ENCODE peak calls at places on chromosome 5, in ten cellular contexts. One of them, this sample, is unnamed.

GRCh38 chr5:72649449-72649848 is 142.2 kb upstream of the ZNF366 start:
- DNase-seq in Caco-2: no peak
- DNase-seq in SK-N-SH: no peak
- DNase-seq in heart right ventricle: no peak
- DNase-seq in CD4-positive, CD25-positive, alpha-beta regulatory T cell: no peak
- DNase-seq in heart left ventricle: no peak
- DNase-seq in AG04450: no peak
- DNase-seq in uterus: peak; percentile 33
- DNase-seq in right atrium auricular region: no peak
- DNase-seq in IMR-90: peak; percentile 51
- DNase-seq in this sample: no peak

GRCh38 chr5:61630908-61631307 is 298.9 kb downstream of the ZSWIM6 start:
- DNase-seq in AG04450: no peak
- DNase-seq in heart left ventricle: no peak
- DNase-seq in heart right ventricle: no peak
- DNase-seq in Caco-2: no peak
- DNase-seq in SK-N-SH: no peak
- DNase-seq in uterus: no peak
- DNase-seq in CD4-positive, CD25-positive, alpha-beta regulatory T cell: no peak
- DNase-seq in right atrium auricular region: no peak
- DNase-seq in IMR-90: no peak
- DNase-seq in this sample: no peak

GRCh38 chr5:133977161-133977787 is 8.8 kb upstream of the C5orf15 start:
- DNase-seq in heart left ventricle: no peak
- DNase-seq in Caco-2: no peak
- DNase-seq in IMR-90: peak; percentile 39
- DNase-seq in AG04450: no peak
- DNase-seq in uterus: no peak
- DNase-seq in CD4-positive, CD25-positive, alpha-beta regulatory T cell: no peak
- DNase-seq in SK-N-SH: no peak
- DNase-seq in right atrium auricular region: no peak
- DNase-seq in heart right ventricle: no peak
- DNase-seq in this sample: no peak

GRCh38 chr5:137598341-137598740 is 99.2 kb upstream of the SPOCK1 start:
- DNase-seq in CD4-positive, CD25-positive, alpha-beta regulatory T cell: no peak
- DNase-seq in AG04450: no peak
- DNase-seq in Caco-2: no peak
- DNase-seq in uterus: no peak
- DNase-seq in SK-N-SH: no peak
- DNase-seq in IMR-90: no peak
- DNase-seq in right atrium auricular region: no peak
- DNase-seq in heart right ventricle: no peak
- DNase-seq in heart left ventricle: no peak
- DNase-seq in this sample: no peak

GRCh38 chr5:120436996-120437395 is 27.1 kb upstream of the PRR16 start:
- DNase-seq in IMR-90: peak; percentile 49
- DNase-seq in CD4-positive, CD25-positive, alpha-beta regulatory T cell: no peak
- DNase-seq in SK-N-SH: no peak
- DNase-seq in Caco-2: no peak
- DNase-seq in heart right ventricle: no peak
- DNase-seq in heart left ventricle: no peak
- DNase-seq in AG04450: no peak
- DNase-seq in uterus: no peak
- DNase-seq in right atrium auricular region: no peak
- DNase-seq in this sample: no peak

GRCh38 chr5:89342106-89342876 is 459.3 kb upstream of the MEF2C start:
- DNase-seq in SK-N-SH: no peak
- DNase-seq in Caco-2: no peak
- DNase-seq in IMR-90: peak; percentile 86
- DNase-seq in uterus: no peak
- DNase-seq in heart right ventricle: no peak
- DNase-seq in heart left ventricle: no peak
- DNase-seq in AG04450: peak; percentile 59
- DNase-seq in CD4-positive, CD25-positive, alpha-beta regulatory T cell: no peak
- DNase-seq in right atrium auricular region: no peak
- DNase-seq in this sample: peak; percentile 83

GRCh38 chr5:73096239-73096575 is 24.2 kb upstream of the TMEM171 start:
- DNase-seq in IMR-90: no peak
- DNase-seq in heart right ventricle: no peak
- DNase-seq in SK-N-SH: no peak
- DNase-seq in CD4-positive, CD25-positive, alpha-beta regulatory T cell: no peak
- DNase-seq in heart left ventricle: no peak
- DNase-seq in right atrium auricular region: no peak
- DNase-seq in uterus: no peak
- DNase-seq in AG04450: no peak
- DNase-seq in Caco-2: no peak
- DNase-seq in this sample: no peak

GRCh38 chr5:177473461-177473991 is at the start of gene DBN1:
- DNase-seq in SK-N-SH: peak; percentile 98
- DNase-seq in IMR-90: no peak
- DNase-seq in AG04450: no peak
- DNase-seq in right atrium auricular region: no peak
- DNase-seq in uterus: peak; percentile 65
- DNase-seq in heart left ventricle: no peak
- DNase-seq in CD4-positive, CD25-positive, alpha-beta regulatory T cell: no peak
- DNase-seq in heart right ventricle: peak; percentile 64
- DNase-seq in Caco-2: no peak
- DNase-seq in this sample: peak; percentile 43

GRCh38 chr5:157602505-157602904 is 26.9 kb upstream of the ADAM19 start:
- DNase-seq in CD4-positive, CD25-positive, alpha-beta regulatory T cell: no peak
- DNase-seq in IMR-90: peak; percentile 65
- DNase-seq in Caco-2: no peak
- DNase-seq in SK-N-SH: no peak
- DNase-seq in heart right ventricle: no peak
- DNase-seq in AG04450: no peak
- DNase-seq in heart left ventricle: no peak
- DNase-seq in uterus: no peak
- DNase-seq in right atrium auricular region: no peak
- DNase-seq in this sample: peak; percentile 10

GRCh38 chr5:143606043-143606752 is 202.7 kb upstream of the NR3C1 start:
- DNase-seq in uterus: no peak
- DNase-seq in heart left ventricle: no peak
- DNase-seq in SK-N-SH: no peak
- DNase-seq in IMR-90: peak; percentile 48
- DNase-seq in CD4-positive, CD25-positive, alpha-beta regulatory T cell: no peak
- DNase-seq in right atrium auricular region: no peak
- DNase-seq in heart right ventricle: no peak
- DNase-seq in AG04450: no peak
- DNase-seq in Caco-2: no peak
- DNase-seq in this sample: no peak

GRCh38 chr5:75668988-75669760 is 48.1 kb downstream of the POC5 start:
- DNase-seq in heart left ventricle: peak; percentile 41
- DNase-seq in Caco-2: no peak
- DNase-seq in heart right ventricle: no peak
- DNase-seq in SK-N-SH: no peak
- DNase-seq in IMR-90: peak; percentile 18
- DNase-seq in AG04450: no peak
- DNase-seq in CD4-positive, CD25-positive, alpha-beta regulatory T cell: no peak
- DNase-seq in right atrium auricular region: no peak
- DNase-seq in uterus: peak; percentile 20
- DNase-seq in this sample: peak; percentile 12

DNA sequence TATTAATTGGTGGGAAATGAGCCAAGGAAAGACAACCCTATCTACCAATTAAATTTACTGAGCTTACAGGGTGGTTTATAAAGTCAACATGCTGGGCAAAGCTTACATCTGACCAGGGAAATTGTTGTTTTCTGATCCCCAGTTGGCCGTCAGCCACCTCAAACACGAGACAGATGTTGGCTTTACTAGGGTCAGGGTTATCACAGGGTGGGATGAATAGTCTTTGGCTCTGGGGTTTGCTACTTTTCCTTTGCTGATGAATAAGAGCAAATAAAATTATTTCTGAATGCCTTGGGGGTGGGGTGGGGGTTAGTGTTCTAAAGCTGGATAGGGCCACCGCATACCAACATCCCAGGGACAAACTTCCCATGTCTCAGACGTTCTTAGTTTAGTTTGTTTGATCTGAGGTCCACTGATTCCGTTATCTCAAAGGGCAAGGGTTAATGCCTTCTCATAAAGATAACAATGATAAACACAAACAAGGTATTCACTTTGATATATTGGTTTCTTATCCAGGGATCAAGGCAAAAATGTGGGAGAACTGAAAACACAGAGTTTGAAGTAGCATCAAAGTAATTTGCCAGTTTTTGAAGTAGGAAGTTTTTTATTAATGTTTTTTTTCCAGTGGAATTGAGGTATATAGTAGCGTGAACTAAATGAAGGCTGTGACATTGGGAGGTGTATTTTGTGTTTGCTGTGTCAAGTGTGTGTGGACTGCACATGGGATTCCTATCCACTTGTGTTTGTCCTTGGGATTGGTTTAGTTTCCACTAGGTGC is 109.1 kb upstream of the RPS23 start:
- DNase-seq in uterus: no peak
- DNase-seq in right atrium auricular region: no peak
- DNase-seq in AG04450: no peak
- DNase-seq in heart left ventricle: no peak
- DNase-seq in SK-N-SH: peak; percentile 59
- DNase-seq in Caco-2: peak; percentile 88
- DNase-seq in IMR-90: peak; percentile 18
- DNase-seq in CD4-positive, CD25-positive, alpha-beta regulatory T cell: no peak
- DNase-seq in heart right ventricle: no peak
- DNase-seq in this sample: peak; percentile 78
- H3K4me3 ChIP-seq in uterus: no peak overlapping the region
- H3K4me3 ChIP-seq in right atrium auricular region: no peak overlapping the region
- H3K4me3 ChIP-seq in AG04450: no peak overlapping the region
- H3K4me3 ChIP-seq in heart left ventricle: no peak overlapping the region
- H3K4me3 ChIP-seq in SK-N-SH: no peak overlapping the region
- H3K4me3 ChIP-seq in Caco-2: no peak overlapping the region
- H3K4me3 ChIP-seq in IMR-90: no peak overlapping the region
- H3K4me3 ChIP-seq in CD4-positive, CD25-positive, alpha-beta regulatory T cell: no peak overlapping the region
- H3K4me3 ChIP-seq in heart right ventricle: no peak overlapping the region
- H3K4me3 ChIP-seq in this sample: no peak overlapping the region

GRCh38 chr5:150363185-150363584 is 5.7 kb downstream of the TCOF1 start:
- DNase-seq in uterus: no peak
- DNase-seq in AG04450: no peak
- DNase-seq in IMR-90: no peak
- DNase-seq in CD4-positive, CD25-positive, alpha-beta regulatory T cell: no peak
- DNase-seq in heart right ventricle: no peak
- DNase-seq in right atrium auricular region: no peak
- DNase-seq in SK-N-SH: no peak
- DNase-seq in heart left ventricle: no peak
- DNase-seq in Caco-2: no peak
- DNase-seq in this sample: no peak

GRCh38 chr5:150368526-150368925 is 11.0 kb downstream of the TCOF1 start:
- DNase-seq in AG04450: no peak
- DNase-seq in heart right ventricle: no peak
- DNase-seq in heart left ventricle: no peak
- DNase-seq in Caco-2: no peak
- DNase-seq in SK-N-SH: no peak
- DNase-seq in uterus: no peak
- DNase-seq in IMR-90: no peak
- DNase-seq in right atrium auricular region: no peak
- DNase-seq in CD4-positive, CD25-positive, alpha-beta regulatory T cell: no peak
- DNase-seq in this sample: no peak

GRCh38 chr5:150361301-150361700 is 3.8 kb downstream of the TCOF1 start:
- DNase-seq in SK-N-SH: no peak
- DNase-seq in AG04450: no peak
- DNase-seq in right atrium auricular region: no peak
- DNase-seq in uterus: no peak
- DNase-seq in Caco-2: no peak
- DNase-seq in heart left ventricle: no peak
- DNase-seq in CD4-positive, CD25-positive, alpha-beta regulatory T cell: no peak
- DNase-seq in IMR-90: no peak
- DNase-seq in heart right ventricle: no peak
- DNase-seq in this sample: no peak

GRCh38 chr5:150358261-150359095 is 981 bp downstream of the TCOF1 start:
- DNase-seq in uterus: no peak
- DNase-seq in CD4-positive, CD25-positive, alpha-beta regulatory T cell: no peak
- DNase-seq in IMR-90: peak; percentile 9
- DNase-seq in AG04450: no peak
- DNase-seq in right atrium auricular region: no peak
- DNase-seq in heart left ventricle: no peak
- DNase-seq in heart right ventricle: no peak
- DNase-seq in Caco-2: peak; percentile 53
- DNase-seq in SK-N-SH: no peak
- DNase-seq in this sample: peak; percentile 20

GRCh38 chr5:150364004-150364403 is 6.5 kb downstream of the TCOF1 start:
- DNase-seq in CD4-positive, CD25-positive, alpha-beta regulatory T cell: no peak
- DNase-seq in uterus: no peak
- DNase-seq in SK-N-SH: no peak
- DNase-seq in Caco-2: no peak
- DNase-seq in AG04450: no peak
- DNase-seq in IMR-90: no peak
- DNase-seq in heart left ventricle: peak; percentile 6
- DNase-seq in heart right ventricle: no peak
- DNase-seq in right atrium auricular region: no peak
- DNase-seq in this sample: no peak
- H3K4me3 ChIP-seq in CD4-positive, CD25-positive, alpha-beta regulatory T cell: no peak overlapping the region
- H3K4me3 ChIP-seq in uterus: no peak overlapping the region
- H3K4me3 ChIP-seq in SK-N-SH: no peak overlapping the region
- H3K4me3 ChIP-seq in Caco-2: no peak overlapping the region
- H3K4me3 ChIP-seq in AG04450: no peak overlapping the region
- H3K4me3 ChIP-seq in IMR-90: no peak overlapping the region
- H3K4me3 ChIP-seq in heart left ventricle: no peak overlapping the region
- H3K4me3 ChIP-seq in heart right ventricle: no peak overlapping the region
- H3K4me3 ChIP-seq in right atrium auricular region: no peak overlapping the region
- H3K4me3 ChIP-seq in this sample: no peak overlapping the region

GRCh38 chr5:42855811-42856210 is 44.1 kb upstream of the SELENOP start:
- DNase-seq in heart left ventricle: no peak
- DNase-seq in SK-N-SH: no peak
- DNase-seq in IMR-90: no peak
- DNase-seq in uterus: no peak
- DNase-seq in right atrium auricular region: no peak
- DNase-seq in heart right ventricle: no peak
- DNase-seq in CD4-positive, CD25-positive, alpha-beta regulatory T cell: no peak
- DNase-seq in Caco-2: no peak
- DNase-seq in AG04450: no peak
- DNase-seq in this sample: no peak
- H3K4me3 ChIP-seq in heart left ventricle: no peak overlapping the region
- H3K4me3 ChIP-seq in SK-N-SH: no peak overlapping the region
- H3K4me3 ChIP-seq in IMR-90: no peak overlapping the region
- H3K4me3 ChIP-seq in uterus: no peak overlapping the region
- H3K4me3 ChIP-seq in right atrium auricular region: no peak overlapping the region
- H3K4me3 ChIP-seq in heart right ventricle: no peak overlapping the region
- H3K4me3 ChIP-seq in CD4-positive, CD25-positive, alpha-beta regulatory T cell: no peak overlapping the region
- H3K4me3 ChIP-seq in Caco-2: no peak overlapping the region
- H3K4me3 ChIP-seq in AG04450: no peak overlapping the region
- H3K4me3 ChIP-seq in this sample: no peak overlapping the region

DNA sequence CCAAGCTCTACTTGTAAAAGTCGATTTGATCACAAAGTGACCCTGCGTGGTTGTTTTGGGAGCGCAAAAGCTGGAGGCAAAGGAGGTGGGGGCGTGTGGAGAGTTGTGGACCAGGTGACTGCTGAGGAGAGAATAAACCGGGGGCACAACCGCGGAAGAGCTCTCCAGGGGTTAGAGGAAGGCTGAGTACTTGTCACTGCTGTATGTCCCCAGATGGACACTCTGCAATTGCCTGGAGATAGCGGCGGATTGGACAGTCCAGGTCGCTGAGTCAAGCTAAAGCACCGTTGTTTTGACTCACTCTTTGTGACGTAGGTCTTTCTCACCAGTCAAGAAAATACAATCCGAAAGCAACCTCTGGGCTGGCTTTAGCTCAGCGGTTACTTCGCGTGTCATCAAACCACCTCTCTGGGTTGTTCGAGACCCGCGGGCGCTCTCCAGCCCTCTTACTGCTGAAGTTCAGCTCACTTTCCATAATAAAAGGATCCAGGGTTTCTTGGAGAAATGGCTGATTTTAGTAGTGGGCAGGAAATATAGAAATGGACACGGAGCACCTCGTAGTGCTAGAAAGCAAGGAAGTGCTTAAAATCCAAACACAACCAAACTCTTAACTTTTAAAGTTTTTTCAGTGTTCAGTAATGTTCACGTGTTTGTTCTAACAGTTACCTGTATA is 25.7 kb downstream of the ZMAT2 start:
- DNase-seq in AG04450: peak; percentile 82
- DNase-seq in CD4-positive, CD25-positive, alpha-beta regulatory T cell: peak; percentile 37
- DNase-seq in uterus: peak; percentile 35
- DNase-seq in heart right ventricle: peak; percentile 25
- DNase-seq in SK-N-SH: peak; percentile 62
- DNase-seq in heart left ventricle: peak; percentile 57
- DNase-seq in Caco-2: peak; percentile 87
- DNase-seq in IMR-90: peak; percentile 94
- DNase-seq in right atrium auricular region: no peak
- DNase-seq in this sample: peak; percentile 94
- H3K4me3 ChIP-seq in AG04450: peak overlapping the region; percentile 65
- H3K4me3 ChIP-seq in CD4-positive, CD25-positive, alpha-beta regulatory T cell: peak overlapping the region; percentile 58
- H3K4me3 ChIP-seq in uterus: no peak overlapping the region
- H3K4me3 ChIP-seq in heart right ventricle: no peak overlapping the region
- H3K4me3 ChIP-seq in SK-N-SH: peak overlapping the region; percentile 52
- H3K4me3 ChIP-seq in heart left ventricle: peak overlapping the region; percentile 15
- H3K4me3 ChIP-seq in Caco-2: peak overlapping the region; percentile 8
- H3K4me3 ChIP-seq in IMR-90: peak overlapping the region; percentile 38
- H3K4me3 ChIP-seq in right atrium auricular region: no peak overlapping the region
- H3K4me3 ChIP-seq in this sample: peak overlapping the region; percentile 69